ENCODE peak calls at places on chromosomes 11 and 22, in six cellular contexts. S, L, D, K, X and V are unnamed samples.
A peak's percentile ranks its signal among the peaks of the same experiment; 100 is the strongest.

GRCh38 chr11:94309757-94310156 is 5.4 kb downstream of the IZUMO1R start:
- DNase-seq in L (no peak), S (no peak), K (no peak), X (no peak), D (no peak), V (no peak)

GRCh38 chr11:92739020-92739419 is 230.4 kb upstream of the MTNR1B start:
- DNase-seq in X (peak; percentile 32), S (no peak), L (no peak), D (no peak), K (no peak), V (no peak)

GRCh38 chr11:112292785-112293407 is 32.2 kb upstream of the PLET1 start:
- DNase-seq in S (no peak), K (no peak), X (peak; percentile 93), L (no peak), D (peak; percentile 80), V (no peak)

GRCh38 chr11:64697663-64698375 is 25.2 kb downstream of the NRXN2 start:
- DNase-seq in D (no peak), K (no peak), X (no peak), L (no peak), S (no peak), V (no peak)

GRCh38 chr11:61554172-61554988 is 26.5 kb downstream of the SYT7 start:
- DNase-seq in L (no peak), X (no peak), D (no peak), S (no peak), K (no peak), V (no peak)

GRCh38 chr11:10918698-10919097 is 60.8 kb upstream of the ZBED5 start:
- DNase-seq in K (peak; percentile 9), L (no peak), X (no peak), S (no peak), D (no peak), V (no peak)

GRCh38 chr22:18122254-18122554 is 11.6 kb downstream of the TUBA8 start:
- DNase-seq in X (no peak), D (no peak), K (no peak), L (no peak), S (no peak), V (no peak)

GRCh38 chr11:119880873-119881272 is 151.9 kb upstream of the NECTIN1 start:
- DNase-seq in S (no peak), L (no peak), D (no peak), X (no peak), K (no peak), V (no peak)

GRCh38 chr11:70521475-70522260 is 123.3 kb downstream of the CTTN start:
- DNase-seq in L (no peak), K (no peak), D (no peak), S (no peak), X (no peak), V (no peak)

GRCh38 chr22:36946436-36947158 is 33.2 kb downstream of the CSF2RB start:
- DNase-seq in D (no peak), L (no peak), S (peak; percentile 17), K (no peak), X (peak; percentile 33), V (no peak)

GRCh38 chr11:96074551-96075309 is 150.8 kb upstream of the MTMR2 start:
- DNase-seq in K (no peak), X (no peak), L (no peak), D (no peak), S (no peak), V (no peak)

GRCh38 chr11:111982019-111982464 is 43.2 kb upstream of the DLAT start:
- DNase-seq in D (peak; percentile 78), K (peak; percentile 55), S (peak; percentile 77), L (peak; percentile 83), X (peak; percentile 61), V (peak; percentile 62)

GRCh38 chr22:18994780-18995711 is 59.0 kb upstream of the PRODH start:
- DNase-seq in X (no peak), K (no peak), S (no peak), D (no peak), L (peak; percentile 58), V (no peak)

GRCh38 chr22:19109198-19110063 is 12.8 kb downstream of the DGCR2 start:
- DNase-seq in S (peak; percentile 75), K (peak; percentile 62), X (peak; percentile 65), L (no peak), D (peak; percentile 62), V (peak; percentile 66)

GRCh38 chr11:111299111-111300026 is 1.0 kb downstream of the POU2AF3 start:
- DNase-seq in D (peak; percentile 47), K (no peak), S (no peak), X (peak; percentile 71), L (peak; percentile 65), V (no peak)

GRCh38 chr11:57378166-57378565 is 2.8 kb downstream of the PRG3 start:
- DNase-seq in X (peak; percentile 48), L (no peak), D (no peak), K (no peak), S (no peak), V (no peak)

GRCh38 chr11:8017894-8018741 is 31.0 kb downstream of the EIF3F start:
- DNase-seq in D (peak; percentile 26), X (peak; percentile 53), L (no peak), K (no peak), S (no peak), V (no peak)

GRCh38 chr11:3745161-3745560 is 52.2 kb downstream of the NUP98 start:
- DNase-seq in X (no peak), D (no peak), K (no peak), L (no peak), S (no peak), V (no peak)

GRCh38 chr11:48141475-48142100 is 75.0 kb upstream of the OR4B1 start:
- DNase-seq in X (peak; percentile 81), D (no peak), S (no peak), L (no peak), K (no peak), V (no peak)

GRCh38 chr11:132838621-132839020 is 693.7 kb downstream of the OPCML start:
- DNase-seq in S (no peak), X (peak; percentile 64), L (no peak), K (no peak), D (no peak), V (no peak)

GRCh38 chr22:41242396-41243117 is 1.8 kb upstream of the CHADL start:
- DNase-seq in L (no peak), K (no peak), D (no peak), S (no peak), X (peak; percentile 30), V (no peak)

GRCh38 chr11:121554552-121554951 is 101.8 kb upstream of the SORL1-AS1 start:
- DNase-seq in K (no peak), L (peak; percentile 23), X (no peak), S (no peak), D (no peak), V (no peak)

GRCh38 chr11:30244255-30244654 is 13.4 kb downstream of the FSHB start:
- DNase-seq in S (no peak), L (no peak), X (peak; percentile 48), K (no peak), D (no peak), V (no peak)

GRCh38 chr22:41834005-41834975 is 1.4 kb downstream of the SREBF2 start:
- DNase-seq in L (no peak), K (no peak), X (no peak), D (no peak), S (peak; percentile 63), V (no peak)

GRCh38 chr11:126546191-126546590 is 190.7 kb downstream of the ST3GAL4 start:
- DNase-seq in D (no peak), S (no peak), X (peak; percentile 34), K (no peak), L (peak; percentile 28), V (no peak)

GRCh38 chr11:30855383-30856006 is 269.3 kb upstream of the MPPED2 start:
- DNase-seq in D (no peak), L (peak; percentile 52), X (peak; percentile 47), K (no peak), S (peak; percentile 1), V (no peak)

DNA sequence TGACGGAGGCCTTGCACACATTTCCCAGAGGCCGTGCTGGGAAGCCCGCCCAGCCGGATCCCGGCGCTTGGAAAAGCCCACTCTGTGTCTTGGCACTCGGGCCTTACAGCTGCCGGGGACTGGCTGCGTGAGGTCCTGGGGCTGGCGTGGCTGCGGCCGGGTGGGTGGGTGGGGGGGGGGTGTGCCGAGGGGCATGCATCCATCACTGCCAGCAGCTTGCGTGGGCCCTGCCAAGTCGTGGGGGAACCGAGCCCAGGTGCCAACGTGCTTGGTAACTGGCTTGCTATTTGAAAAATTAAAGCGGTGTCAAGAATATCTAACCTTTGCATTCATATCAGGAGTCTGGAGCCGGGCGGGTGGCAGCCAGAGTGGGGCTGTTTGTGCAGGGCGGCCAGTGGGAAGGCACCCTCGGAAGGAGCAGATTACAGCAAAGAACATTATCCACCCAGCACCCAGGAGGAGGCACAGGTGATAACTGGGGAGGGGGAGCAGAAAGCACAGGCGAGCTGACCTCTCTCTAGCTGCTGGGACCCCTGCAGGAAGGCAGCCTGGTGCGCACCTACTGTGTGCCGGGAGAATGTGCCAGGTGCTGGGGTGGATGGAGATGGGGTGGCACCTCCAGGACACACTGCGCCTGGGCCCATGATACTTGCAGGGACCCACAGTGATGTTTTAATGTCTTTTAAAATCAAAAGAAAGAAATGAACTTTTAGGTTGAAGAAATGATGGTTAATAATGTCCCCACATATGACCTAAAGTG is 28.5 kb upstream of the SMIM38 start:
- DNase-seq in S (no peak), L (no peak), K (no peak), X (no peak), D (no peak), V (no peak)
- H3K4me3 ChIP-seq in S (no peak overlapping the region), L (no peak overlapping the region), K (no peak overlapping the region), X (no peak overlapping the region), D (no peak overlapping the region), V (no peak overlapping the region)

GRCh38 chr22:24363243-24363642 is 64.2 kb upstream of the ADORA2A start:
- DNase-seq in X (no peak), L (no peak), S (no peak), K (no peak), D (no peak), V (no peak)

GRCh38 chr22:24370426-24370825 is 57.0 kb upstream of the ADORA2A start:
- DNase-seq in S (no peak), X (peak; percentile 19), D (no peak), K (no peak), L (no peak), V (no peak)

GRCh38 chr22:24361976-24362646 is 65.3 kb upstream of the ADORA2A start:
- DNase-seq in D (no peak), K (no peak), X (no peak), L (no peak), S (no peak), V (no peak)

GRCh38 chr22:24367841-24368240 is 59.6 kb upstream of the ADORA2A start:
- DNase-seq in K (no peak), L (no peak), X (peak; percentile 43), S (no peak), D (no peak), V (no peak)
- H3K36me3 ChIP-seq in K (peaks cover 34% of the 10 kb centered on the region), L (peaks cover 74% of the 10 kb centered on the region), X (peaks cover 50% of the 10 kb centered on the region), S (peaks cover 96% of the 10 kb centered on the region), D (no peaks in the 10 kb centered on the region), V (peaks cover 34% of the 10 kb centered on the region)

DNA sequence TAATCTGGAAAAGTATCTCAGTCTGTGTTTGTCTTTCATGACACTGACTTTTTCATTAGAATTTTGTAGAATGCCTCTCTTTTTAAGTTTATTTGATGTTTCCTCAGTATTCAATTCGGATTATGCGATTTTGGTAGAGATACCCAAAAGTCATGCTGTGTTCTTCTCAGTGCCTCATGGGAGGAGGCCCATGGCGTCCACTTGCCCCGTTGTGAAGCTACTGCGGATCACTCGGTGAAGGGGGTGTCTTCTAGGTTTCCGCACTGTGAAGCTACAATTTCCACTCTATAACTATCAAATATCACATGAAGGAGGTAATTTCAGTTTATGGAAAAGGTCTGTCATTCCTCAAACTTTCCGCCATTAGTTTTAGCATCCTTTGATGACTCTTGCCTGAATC is 794.0 kb downstream of the TBC1D22A start:
- DNase-seq in L (no peak), D (no peak), X (no peak), S (no peak), K (no peak), V (no peak)
- H3K4me3 ChIP-seq in L (no peak overlapping the region), D (no peak overlapping the region), X (no peak overlapping the region), S (no peak overlapping the region), K (no peak overlapping the region), V (no peak overlapping the region)

GRCh38 chr22:27242917-27243589 is 558.5 kb downstream of the MN1 start:
- DNase-seq in L (no peak), D (no peak), X (no peak), S (no peak), K (no peak), V (no peak)
- H3K36me3 ChIP-seq in L (no peaks in the 10 kb centered on the region), D (no peaks in the 10 kb centered on the region), X (no peaks in the 10 kb centered on the region), S (no peaks in the 10 kb centered on the region), K (no peaks in the 10 kb centered on the region), V (no peaks in the 10 kb centered on the region)